ENCODE peak calls at places on chromosomes 2 and 18, in five cellular contexts. R, W, M, U and T are unnamed samples.

GRCh38 chr2:45112750-45113149 is 103.5 kb upstream of the SIX2 start:
- DNase-seq in R (no peak), W (no peak), U (no peak), M (no peak), T (no peak)

GRCh38 chr18:61893971-61894750 is 1.4 kb upstream of the RNF152 start:
- DNase-seq in R (peak; percentile 36), U (peak; percentile 82), W (peak; percentile 82), M (peak; percentile 97), T (peak; percentile 45)

GRCh38 chr2:6412533-6413085 is 453.1 kb downstream of the CMPK2 start:
- DNase-seq in U (no peak), W (no peak), R (no peak), M (no peak), T (no peak)

GRCh38 chr2:234630676-234631350 is 133.9 kb upstream of the ARL4C start:
- DNase-seq in W (no peak), M (no peak), U (no peak), R (no peak), T (no peak)

GRCh38 chr2:72847916-72848315 is 22.1 kb upstream of the EXOC6B start:
- DNase-seq in M (no peak), W (no peak), R (no peak), U (no peak), T (no peak)

GRCh38 chr2:106890611-106891010 is 4.6 kb upstream of the ST6GAL2 start:
- DNase-seq in U (no peak), M (no peak), R (no peak), W (no peak), T (no peak)

GRCh38 chr2:98460573-98461560 is 16.2 kb downstream of the INPP4A start:
- DNase-seq in M (no peak), W (no peak), U (no peak), R (no peak), T (peak; percentile 44)

GRCh38 chr18:48842259-48843061 is 108.3 kb downstream of the SMAD7 start:
- DNase-seq in U (peak; percentile 95), W (no peak), M (no peak), R (no peak), T (no peak)

GRCh38 chr2:201348758-201349157 is 8.4 kb downstream of the FLACC1 start:
- DNase-seq in W (no peak), R (no peak), U (no peak), M (no peak), T (no peak)

GRCh38 chr18:63205791-63206252 is 113.7 kb downstream of the BCL2 start:
- DNase-seq in U (no peak), M (no peak), R (no peak), W (no peak), T (no peak)

GRCh38 chr2:189818249-189819038 is 34.2 kb downstream of the PMS1 start:
- DNase-seq in M (no peak), W (no peak), U (no peak), R (no peak), T (no peak)

GRCh38 chr2:129741623-129742022 is 237.8 kb upstream of the RAB6C start:
- DNase-seq in W (no peak), M (no peak), U (no peak), R (no peak), T (no peak)

GRCh38 chr2:153105829-153106578 is 372.6 kb downstream of the RPRM start:
- DNase-seq in W (no peak), R (no peak), U (no peak), M (no peak), T (no peak)

GRCh38 chr18:42053188-42053781 is 98.3 kb downstream of the PIK3C3 start:
- DNase-seq in U (peak; percentile 66), M (peak; percentile 36), R (no peak), W (peak; percentile 52), T (peak; percentile 68)

GRCh38 chr2:96138146-96139145 is at the start of gene ASTL:
- DNase-seq in U (peak; percentile 19), M (peak; percentile 73), R (peak; percentile 31), W (peak; percentile 92), T (peak; percentile 65)

GRCh38 chr18:9916067-9916684 is 2.4 kb downstream of the VAPA start:
- DNase-seq in R (no peak), M (no peak), U (peak; percentile 82), W (no peak), T (no peak)

GRCh38 chr2:130339885-130340745 is 2.6 kb upstream of the IMP4 start:
- DNase-seq in U (no peak), W (no peak), M (no peak), R (no peak), T (no peak)

GRCh38 chr2:202149155-202149762 is 76.2 kb downstream of the KIAA2012 start:
- DNase-seq in U (no peak), R (no peak), W (peak; percentile 16), M (no peak), T (no peak)

GRCh38 chr18:80035997-80036396 is 1.8 kb downstream of the RBFA start:
- DNase-seq in R (no peak), M (no peak), U (no peak), W (no peak), T (no peak)

GRCh38 chr2:20512061-20512605 is 65.3 kb downstream of the RHOB start:
- DNase-seq in W (no peak), U (no peak), R (no peak), M (no peak), T (no peak)

GRCh38 chr2:238879020-238879419 is 31.1 kb downstream of the TWIST2 start:
- DNase-seq in U (no peak), R (no peak), W (no peak), M (no peak), T (no peak)

GRCh38 chr2:174350018-174350417 is 15.3 kb downstream of the SP9 start:
- DNase-seq in R (no peak), W (no peak), U (no peak), M (no peak), T (peak; percentile 42)

GRCh38 chr2:106085441-106085911 is 108.6 kb downstream of the UXS1 start:
- DNase-seq in M (no peak), R (no peak), W (no peak), U (peak; percentile 52), T (peak; percentile 57)

GRCh38 chr2:44952143-44952805 is 10.8 kb downstream of the SIX3 start:
- DNase-seq in W (peak; percentile 81), M (peak; percentile 76), U (peak; percentile 72), R (peak; percentile 75), T (peak; percentile 83)

DNA sequence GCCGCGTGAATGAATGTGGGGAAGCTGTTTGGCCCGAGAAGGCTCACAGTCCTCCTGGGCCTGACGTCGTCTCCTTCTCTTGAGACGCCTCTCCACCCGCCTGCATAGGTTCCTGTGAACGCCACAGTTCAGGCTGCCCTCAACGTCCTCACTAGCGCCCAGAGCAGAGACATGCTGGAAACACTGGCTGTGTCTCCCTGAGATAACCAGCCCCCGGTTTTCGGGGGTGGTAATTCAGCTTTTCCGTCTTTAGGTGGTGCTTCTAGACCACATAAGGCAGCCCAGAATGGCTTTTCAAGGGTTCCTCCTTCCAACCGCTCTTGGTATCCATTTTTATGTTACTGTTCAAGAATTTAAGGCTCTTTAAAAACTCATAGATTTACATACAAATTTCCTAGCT is 110.4 kb upstream of the PXDN start:
- DNase-seq in M (peak; percentile 95), W (peak; percentile 66), U (no peak), R (peak; percentile 55), T (peak; percentile 42)
- TF ChIP-seq MAX in M (no peak), W (no peak), U (no peak), R (no peak), T (no peak)

DNA sequence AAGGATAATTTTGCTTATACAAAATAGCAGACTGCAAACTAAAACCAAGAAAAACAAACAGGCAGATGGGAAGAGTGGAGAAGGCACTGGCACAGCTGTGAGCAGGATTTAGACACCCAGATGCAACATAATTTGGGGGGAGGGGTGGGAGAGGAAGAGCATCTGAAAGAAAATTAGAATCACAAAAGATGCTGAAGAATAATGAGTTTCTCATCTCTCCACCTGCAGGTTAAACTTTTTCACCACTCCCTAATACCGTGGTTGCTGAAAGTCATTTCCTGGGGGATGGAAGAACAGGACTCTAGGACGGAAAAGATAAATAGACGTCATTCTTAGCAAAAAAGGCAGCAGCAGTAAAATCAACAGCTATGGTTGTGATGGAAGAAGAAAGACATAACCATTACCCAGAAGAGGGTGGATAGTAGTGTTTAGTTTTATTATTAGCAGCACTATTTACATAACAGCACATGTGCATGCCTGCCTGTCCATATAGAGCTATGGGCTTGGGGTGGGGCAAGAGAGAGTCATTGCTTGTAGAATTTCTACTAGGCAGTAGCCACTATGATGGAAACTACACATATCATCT is 212.1 kb downstream of the TRIB2 start:
- DNase-seq in R (no peak), U (no peak), W (no peak), M (no peak), T (no peak)
- TF ChIP-seq CTCF in R (no peak), U (no peak), W (no peak), M (no peak), T (no peak)

GRCh38 chr2:74102516-74102915 is 45.2 kb downstream of the BOLA3 start:
- DNase-seq in R (no peak), W (no peak), U (no peak), M (no peak), T (no peak)
- TF ChIP-seq MAX in R (no peak), W (no peak), U (no peak), M (no peak), T (no peak)

GRCh38 chr18:66949419-66949818 is 345.5 kb upstream of the CDH19 start:
- DNase-seq in W (no peak), M (no peak), R (no peak), U (no peak), T (no peak)
- TF ChIP-seq CTCF in W (no peak), M (no peak), R (no peak), U (no peak), T (no peak)